ENCODE peak calls at places on chromosomes 6 and 20, in four cellular contexts. One of them, this sample, is unnamed.

GRCh38 chr6:148109732-148110131 is 232.9 kb upstream of the SASH1 start:
- DNase-seq in fibroblast of mammary gland: no peak
- DNase-seq in foreskin fibroblast: no peak
- DNase-seq in fibroblast of the aortic adventitia: no peak
- DNase-seq in this sample: no peak

GRCh38 chr6:129672883-129673631 is 36.9 kb downstream of the ARHGAP18 start:
- DNase-seq in fibroblast of the aortic adventitia: peak
- DNase-seq in fibroblast of mammary gland: peak
- DNase-seq in foreskin fibroblast: peak
- DNase-seq in this sample: peak

GRCh38 chr6:149278996-149279395 is 38.5 kb upstream of the TAB2 start:
- DNase-seq in fibroblast of the aortic adventitia: no peak
- DNase-seq in foreskin fibroblast: no peak
- DNase-seq in fibroblast of mammary gland: no peak
- DNase-seq in this sample: no peak

GRCh38 chr20:33601861-33602260 is 60.3 kb upstream of the C20orf144 start:
- DNase-seq in foreskin fibroblast: no peak
- DNase-seq in fibroblast of mammary gland: no peak
- DNase-seq in fibroblast of the aortic adventitia: no peak
- DNase-seq in this sample: no peak

GRCh38 chr20:9359561-9360308 is 154.7 kb upstream of the LAMP5 start:
- DNase-seq in fibroblast of the aortic adventitia: peak
- DNase-seq in fibroblast of mammary gland: peak
- DNase-seq in foreskin fibroblast: peak
- DNase-seq in this sample: peak

GRCh38 chr6:110938176-110938575 is 20.3 kb upstream of the GTF3C6 start:
- DNase-seq in fibroblast of mammary gland: peak
- DNase-seq in fibroblast of the aortic adventitia: no peak
- DNase-seq in foreskin fibroblast: no peak
- DNase-seq in this sample: no peak

GRCh38 chr6:158593670-158594069 is 33.8 kb downstream of the TMEM181 start:
- DNase-seq in fibroblast of mammary gland: no peak
- DNase-seq in fibroblast of the aortic adventitia: no peak
- DNase-seq in foreskin fibroblast: no peak
- DNase-seq in this sample: no peak

GRCh38 chr6:144535630-144536029 is 250.5 kb downstream of the UTRN start:
- DNase-seq in fibroblast of the aortic adventitia: no peak
- DNase-seq in foreskin fibroblast: no peak
- DNase-seq in fibroblast of mammary gland: no peak
- DNase-seq in this sample: no peak

GRCh38 chr6:38673397-38674165 is 29.4 kb downstream of the GLO1 start:
- DNase-seq in foreskin fibroblast: no peak
- DNase-seq in fibroblast of mammary gland: no peak
- DNase-seq in fibroblast of the aortic adventitia: no peak
- DNase-seq in this sample: no peak

GRCh38 chr20:32189691-32190607 is 17.6 kb downstream of the PLAGL2 start:
- DNase-seq in foreskin fibroblast: peak
- DNase-seq in fibroblast of the aortic adventitia: peak
- DNase-seq in fibroblast of mammary gland: peak
- DNase-seq in this sample: no peak

GRCh38 chr6:70277480-70277879 is 25.4 kb downstream of the COL9A1 start:
- DNase-seq in foreskin fibroblast: peak
- DNase-seq in fibroblast of mammary gland: peak
- DNase-seq in fibroblast of the aortic adventitia: peak
- DNase-seq in this sample: no peak

GRCh38 chr6:14423330-14423729 is 305.8 kb downstream of the CD83 start:
- DNase-seq in fibroblast of mammary gland: peak
- DNase-seq in fibroblast of the aortic adventitia: peak
- DNase-seq in foreskin fibroblast: no peak
- DNase-seq in this sample: no peak

GRCh38 chr6:133999305-133999704 is 46.3 kb downstream of the TBPL1 start:
- DNase-seq in fibroblast of the aortic adventitia: no peak
- DNase-seq in fibroblast of mammary gland: no peak
- DNase-seq in foreskin fibroblast: no peak
- DNase-seq in this sample: no peak
- TF ChIP-seq CTCF in fibroblast of the aortic adventitia: no peak
- TF ChIP-seq CTCF in fibroblast of mammary gland: no peak
- TF ChIP-seq CTCF in foreskin fibroblast: no peak
- TF ChIP-seq CTCF in this sample: no peak

GRCh38 chr6:169212897-169213813 is 40.5 kb downstream of the THBS2 start:
- DNase-seq in foreskin fibroblast: peak
- DNase-seq in fibroblast of mammary gland: peak
- DNase-seq in fibroblast of the aortic adventitia: peak
- DNase-seq in this sample: peak
- H3K4me3 ChIP-seq in foreskin fibroblast: no peak
- H3K4me3 ChIP-seq in fibroblast of mammary gland: no peak
- H3K4me3 ChIP-seq in fibroblast of the aortic adventitia: no peak
- H3K4me3 ChIP-seq in this sample: peak

DNA sequence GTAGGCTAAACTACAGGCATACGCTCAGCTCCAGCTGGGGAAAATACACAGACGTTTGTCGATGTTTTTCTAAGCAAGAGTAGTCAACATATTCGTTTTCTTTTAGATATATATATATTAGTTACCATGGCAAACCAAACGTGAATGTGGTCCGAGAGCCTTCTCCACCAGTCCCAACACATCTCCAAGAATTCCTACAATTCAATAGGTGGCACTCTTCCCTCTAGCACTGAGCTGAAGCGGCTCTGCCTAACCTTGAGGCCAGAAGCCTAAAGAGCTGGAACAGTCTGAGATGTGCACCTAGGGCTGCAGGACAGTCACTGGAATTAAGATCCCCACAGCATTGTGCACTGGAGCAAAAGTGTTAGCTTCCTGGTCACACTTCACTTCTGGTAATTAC is 70.3 kb upstream of the BEND3 start:
- DNase-seq in foreskin fibroblast: peak
- DNase-seq in fibroblast of mammary gland: peak
- DNase-seq in fibroblast of the aortic adventitia: peak
- DNase-seq in this sample: no peak
- TF ChIP-seq CTCF in foreskin fibroblast: no peak
- TF ChIP-seq CTCF in fibroblast of mammary gland: peak
- TF ChIP-seq CTCF in fibroblast of the aortic adventitia: peak
- TF ChIP-seq CTCF in this sample: peak

GRCh38 chr6:128478230-128479047 is 42.0 kb downstream of the PTPRK start:
- DNase-seq in fibroblast of mammary gland: no peak
- DNase-seq in fibroblast of the aortic adventitia: no peak
- DNase-seq in foreskin fibroblast: no peak
- DNase-seq in this sample: no peak
- H3K4me3 ChIP-seq in fibroblast of mammary gland: no peak
- H3K4me3 ChIP-seq in fibroblast of the aortic adventitia: peak
- H3K4me3 ChIP-seq in foreskin fibroblast: peak
- H3K4me3 ChIP-seq in this sample: no peak

DNA sequence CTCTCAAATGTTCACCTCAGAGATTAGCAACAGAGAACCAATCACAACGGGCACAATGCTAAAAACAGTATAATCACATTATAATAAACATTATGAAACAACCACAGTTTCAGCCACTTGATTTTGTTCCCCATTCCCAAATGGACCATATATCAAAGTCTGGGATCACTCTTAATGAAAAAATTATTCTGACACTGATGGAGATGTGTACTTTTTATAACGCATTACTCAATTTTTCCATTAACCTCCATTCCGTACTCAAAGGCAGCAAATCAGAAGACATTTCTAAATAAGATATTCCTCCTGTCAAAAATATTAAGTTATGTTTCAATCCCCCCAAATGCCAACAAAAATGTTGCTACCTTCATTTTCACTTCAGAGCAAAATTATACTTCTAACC is 2.8 kb downstream of the CPNE1 start:
- DNase-seq in foreskin fibroblast: no peak
- DNase-seq in fibroblast of mammary gland: no peak
- DNase-seq in fibroblast of the aortic adventitia: no peak
- DNase-seq in this sample: no peak
- TF ChIP-seq CTCF in foreskin fibroblast: no peak
- TF ChIP-seq CTCF in fibroblast of mammary gland: no peak
- TF ChIP-seq CTCF in fibroblast of the aortic adventitia: no peak
- TF ChIP-seq CTCF in this sample: no peak

This sample was measured in astrocyte of the cerebellum.